ENCODE peak calls at places on chromosomes 5 and 9, in eight cellular contexts. M, I, R, V, T, J, X and K are unnamed samples.

GRCh38 chr9:34562136-34562745 is 27.3 kb downstream of the CNTFR start:
- DNase-seq in M (no peak), J (no peak), T (no peak), R (no peak), I (no peak), V (no peak), X (no peak), K (peak)

GRCh38 chr5:40914835-40915234 is 5.5 kb downstream of the C7 start:
- DNase-seq in I (no peak), V (no peak), R (no peak), M (peak), T (no peak), J (peak), X (no peak), K (no peak)

GRCh38 chr5:132059696-132060500 is 557 bp upstream of the IL3 start:
- DNase-seq in I (no peak), X (peak), J (no peak), R (no peak), V (no peak), T (peak), M (no peak), K (no peak)

GRCh38 chr9:138052635-138053320 is 175.2 kb downstream of the CACNA1B start:
- DNase-seq in X (no peak), V (no peak), J (no peak), R (no peak), I (no peak), M (no peak), T (no peak), K (no peak)

GRCh38 chr5:124365491-124365890 is 380.9 kb downstream of the ZNF608 start:
- DNase-seq in I (no peak), R (no peak), M (no peak), T (no peak), V (no peak), X (no peak), J (no peak), K (no peak)

GRCh38 chr5:32713396-32714381 is 2.6 kb downstream of the NPR3 start:
- DNase-seq in R (no peak), M (peak), I (peak), J (no peak), V (peak), T (no peak), X (peak), K (peak)

GRCh38 chr5:37836173-37837100 is 3.4 kb downstream of the GDNF start:
- DNase-seq in J (no peak), M (peak), X (no peak), R (no peak), T (peak), I (no peak), V (no peak), K (peak)

GRCh38 chr9:8486095-8486494 is 686.5 kb upstream of the DMAC1 start:
- DNase-seq in M (no peak), R (no peak), J (peak), X (no peak), I (no peak), T (peak), V (peak), K (no peak)

GRCh38 chr9:129282308-129283211 is 104.5 kb upstream of the IER5L start:
- DNase-seq in V (no peak), M (no peak), J (no peak), T (peak), R (no peak), I (no peak), X (peak), K (peak)

GRCh38 chr9:90086076-90086475 is 481.3 kb downstream of the GADD45G start:
- DNase-seq in I (no peak), V (peak), R (no peak), J (no peak), T (no peak), M (no peak), X (peak), K (peak)

GRCh38 chr5:14265574-14265973 is 122.4 kb downstream of the TRIO start:
- DNase-seq in I (no peak), M (peak), R (no peak), V (no peak), J (peak), X (no peak), T (no peak), K (no peak)

GRCh38 chr5:40972434-40972833 is 63.1 kb downstream of the C7 start:
- DNase-seq in M (no peak), I (no peak), X (no peak), T (no peak), V (no peak), J (no peak), R (no peak), K (no peak)

GRCh38 chr9:112503170-112503569 is 16.5 kb downstream of the KIAA1958 start:
- DNase-seq in V (no peak), J (no peak), R (no peak), T (no peak), M (no peak), I (no peak), X (peak), K (no peak)

GRCh38 chr5:153818626-153819025 is 220.1 kb downstream of the FAM114A2 start:
- DNase-seq in M (no peak), I (no peak), T (no peak), X (no peak), J (no peak), R (no peak), V (no peak), K (no peak)

GRCh38 chr5:60223342-60223741 is 329.8 kb upstream of the PDE4D start:
- DNase-seq in J (no peak), M (no peak), R (no peak), V (no peak), I (no peak), X (no peak), T (no peak), K (no peak)

GRCh38 chr5:145805819-145806218 is 29.3 kb downstream of the PRELID2 start:
- DNase-seq in T (no peak), R (no peak), X (no peak), V (no peak), I (no peak), J (no peak), M (peak), K (no peak)

GRCh38 chr5:54742417-54742889 is 224.9 kb downstream of the SNX18 start:
- DNase-seq in V (peak), T (no peak), M (peak), I (no peak), J (no peak), X (no peak), R (no peak), K (no peak)

GRCh38 chr9:95552814-95553546 is 36.2 kb upstream of the PTCH1 start:
- DNase-seq in I (no peak), J (no peak), T (peak), X (no peak), V (peak), M (no peak), R (no peak), K (no peak)

GRCh38 chr9:27181381-27181780 is 72.4 kb downstream of the TEK start:
- DNase-seq in X (no peak), R (no peak), M (peak), I (no peak), J (peak), V (no peak), T (no peak), K (no peak)

GRCh38 chr9:706606-707451 is 134.7 kb upstream of the DMRT1 start:
- DNase-seq in R (peak), M (peak), I (peak), J (no peak), V (peak), T (peak), X (peak), K (peak)

GRCh38 chr5:79824444-79824843 is 134.8 kb downstream of the CMYA5 start:
- DNase-seq in J (no peak), T (no peak), R (no peak), V (no peak), X (no peak), I (no peak), M (no peak), K (no peak)

GRCh38 chr5:177491429-177491945 is 5.9 kb downstream of the PDLIM7 start:
- DNase-seq in M (no peak), T (peak), V (no peak), I (peak), R (peak), J (no peak), X (no peak), K (peak)

GRCh38 chr5:156475831-156476551 is 149.0 kb downstream of the SGCD start:
- DNase-seq in M (peak), X (no peak), J (peak), I (no peak), V (peak), R (no peak), T (peak), K (no peak)

GRCh38 chr9:14616188-14616982 is 76.8 kb downstream of the ZDHHC21 start:
- DNase-seq in M (peak), V (no peak), T (no peak), X (no peak), I (no peak), J (peak), R (no peak), K (peak)

GRCh38 chr9:80707120-80707519 is 982.2 kb downstream of the TLE1 start:
- DNase-seq in I (no peak), M (peak), T (no peak), R (no peak), V (no peak), J (peak), X (no peak), K (no peak)

GRCh38 chr9:71762900-71763653 is 5.2 kb downstream of the CEMIP2 start:
- DNase-seq in R (no peak), T (no peak), X (no peak), I (no peak), V (no peak), J (no peak), M (peak), K (no peak)

GRCh38 chr5:61311056-61311455 is 21.0 kb upstream of the ZSWIM6 start:
- DNase-seq in J (no peak), M (no peak), T (no peak), I (no peak), R (no peak), X (no peak), V (no peak), K (no peak)

GRCh38 chr5:143495823-143496275 is 92.4 kb upstream of the NR3C1 start:
- DNase-seq in J (peak), I (no peak), V (peak), T (no peak), M (peak), X (no peak), R (no peak), K (no peak)

GRCh38 chr9:87107072-87107471 is 159.8 kb upstream of the GAS1 start:
- DNase-seq in I (no peak), R (no peak), X (no peak), T (no peak), V (no peak), M (peak), J (no peak), K (no peak)

GRCh38 chr9:124101593-124101992 is 90.0 kb downstream of the LHX2 start:
- DNase-seq in I (no peak), V (no peak), X (no peak), R (no peak), T (no peak), M (no peak), J (no peak), K (no peak)

GRCh38 chr5:122584411-122585110 is 190.3 kb upstream of the SNX2 start:
- DNase-seq in I (no peak), J (no peak), R (no peak), X (no peak), M (peak), T (no peak), V (no peak), K (no peak)

GRCh38 chr5:141343242-141343952 is at the start of gene PCDHGA3:
- DNase-seq in X (no peak), I (no peak), T (no peak), M (peak), R (no peak), V (peak), J (peak), K (no peak)

GRCh38 chr5:90640484-90641059 is 82.0 kb downstream of the ADGRV1 start:
- DNase-seq in I (peak), J (peak), V (no peak), T (no peak), R (no peak), M (no peak), X (no peak), K (peak)

GRCh38 chr9:4422495-4422894 is 67.8 kb upstream of the SLC1A1 start:
- DNase-seq in R (peak), J (no peak), V (no peak), I (no peak), T (no peak), M (no peak), X (no peak), K (no peak)

GRCh38 chr5:176543428-176544182 is 5.5 kb upstream of the CDHR2 start:
- DNase-seq in V (peak), J (no peak), R (peak), X (peak), M (no peak), I (peak), T (peak), K (peak)

GRCh38 chr5:154755361-154756202 is at the start of gene LARP1:
- DNase-seq in M (peak), V (peak), R (peak), T (peak), I (peak), X (peak), J (no peak), K (peak)

GRCh38 chr5:150436141-150436680 is 13.3 kb downstream of the RPS14 start:
- DNase-seq in T (peak), I (peak), X (peak), J (peak), M (peak), V (peak), R (peak), K (peak)

GRCh38 chr9:32928145-32928763 is 73.2 kb downstream of the APTX start:
- DNase-seq in M (peak), X (no peak), V (no peak), T (no peak), J (no peak), I (no peak), R (no peak), K (no peak)

DNA sequence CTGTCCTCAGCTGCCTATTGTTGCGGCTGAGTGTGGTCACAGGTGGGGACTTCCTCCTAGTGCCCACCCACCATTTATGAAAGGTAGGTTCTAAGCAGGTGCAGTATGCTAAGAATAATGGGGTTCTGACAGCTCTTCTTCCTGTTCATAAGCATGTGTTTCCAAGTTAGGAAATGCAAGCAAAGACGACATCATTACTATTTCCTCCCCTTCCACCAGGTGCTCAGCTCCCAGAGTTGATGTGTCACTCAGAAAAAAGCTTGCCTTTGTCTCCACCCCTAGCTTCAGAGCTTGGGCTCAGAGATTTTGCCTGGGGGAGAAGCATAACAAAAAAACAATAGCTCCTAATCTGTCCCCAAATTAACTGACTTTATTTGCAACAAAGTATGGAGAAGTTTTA is 1076.7 kb downstream of the NR2F1-AS1 start:
- DNase-seq in X (no peak), T (no peak), M (peak), J (no peak), V (no peak), I (no peak), R (no peak), K (no peak)
- TF ChIP-seq CTCF in X (no peak), T (no peak), M (no peak), J (no peak), V (no peak), I (no peak), R (no peak), K (no peak)

GRCh38 chr5:52964138-52964537 is 25.0 kb upstream of the ITGA2 start:
- DNase-seq in V (no peak), J (no peak), I (no peak), M (peak), T (no peak), R (no peak), X (no peak), K (no peak)
- TF ChIP-seq CTCF in V (no peak), J (no peak), I (no peak), M (peak), T (no peak), R (no peak), X (no peak), K (no peak)

GRCh38 chr5:94111209-94112004 is 370.0 kb upstream of the POU5F2 start:
- DNase-seq in M (peak), R (peak), X (peak), J (peak), T (peak), I (peak), V (peak), K (peak)
- TF ChIP-seq CTCF in M (peak), R (no peak), X (peak), J (peak), T (no peak), I (peak), V (peak), K (no peak)

DNA sequence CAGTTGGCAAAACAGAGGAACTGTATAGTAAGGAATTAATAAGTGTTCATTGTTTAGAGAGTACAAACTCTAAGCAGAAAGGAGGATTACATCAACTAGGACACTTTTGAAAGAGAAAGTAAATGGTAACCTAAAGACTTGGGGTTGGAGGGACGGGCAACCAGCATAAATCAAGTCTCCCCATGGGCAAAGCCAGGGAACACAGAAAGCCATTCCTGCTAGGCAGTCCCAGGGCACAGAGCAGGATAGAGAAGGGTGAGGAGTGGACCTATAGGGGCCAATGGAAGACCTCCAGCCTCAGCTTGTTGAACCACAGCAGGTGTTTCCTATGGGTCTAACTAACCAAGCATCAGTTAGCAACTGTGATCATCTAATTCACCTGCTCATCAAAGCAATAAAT is 9.2 kb upstream of the ERAP1 start:
- DNase-seq in R (no peak), J (no peak), I (no peak), M (no peak), X (no peak), T (no peak), V (no peak), K (no peak)
- TF ChIP-seq CTCF in R (no peak), J (no peak), I (no peak), M (no peak), X (no peak), T (no peak), V (no peak), K (no peak)

DNA sequence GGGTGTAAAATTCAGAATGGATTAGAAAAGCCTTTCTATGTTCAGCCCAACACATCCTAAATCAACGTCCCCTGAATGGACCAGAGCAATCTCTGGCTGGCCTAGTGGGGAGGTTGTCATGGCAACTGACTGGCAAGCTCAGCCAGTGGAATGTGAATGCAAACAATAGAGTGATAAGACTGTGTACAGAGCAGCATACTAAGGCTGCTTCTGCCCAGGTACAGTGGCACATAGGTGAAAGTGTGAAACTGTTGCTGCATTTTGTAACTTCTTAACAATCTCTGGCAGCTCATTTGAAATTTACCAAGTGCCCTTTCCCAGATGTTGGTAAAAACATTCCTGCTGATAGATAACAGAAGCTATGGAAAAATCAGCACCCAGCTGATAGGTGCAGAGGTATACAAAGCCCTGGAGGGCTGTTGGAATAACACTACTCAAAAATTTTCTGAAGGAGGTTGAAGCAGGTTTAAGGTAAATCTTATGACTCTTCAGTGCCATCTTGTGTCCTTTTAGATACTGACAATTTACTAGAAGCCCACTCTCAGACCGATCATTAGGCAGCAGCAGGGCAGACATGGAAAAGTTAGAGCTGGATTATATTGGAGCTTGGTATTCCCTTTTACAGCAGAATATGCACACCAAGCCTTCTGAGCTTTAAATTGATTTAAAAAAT is 267.3 kb downstream of the RAB3C start:
- DNase-seq in I (peak), R (peak), J (peak), X (peak), V (no peak), M (peak), T (no peak), K (peak)
- TF ChIP-seq CTCF in I (peak), R (peak), J (peak), X (peak), V (peak), M (peak), T (peak), K (peak)

DNA sequence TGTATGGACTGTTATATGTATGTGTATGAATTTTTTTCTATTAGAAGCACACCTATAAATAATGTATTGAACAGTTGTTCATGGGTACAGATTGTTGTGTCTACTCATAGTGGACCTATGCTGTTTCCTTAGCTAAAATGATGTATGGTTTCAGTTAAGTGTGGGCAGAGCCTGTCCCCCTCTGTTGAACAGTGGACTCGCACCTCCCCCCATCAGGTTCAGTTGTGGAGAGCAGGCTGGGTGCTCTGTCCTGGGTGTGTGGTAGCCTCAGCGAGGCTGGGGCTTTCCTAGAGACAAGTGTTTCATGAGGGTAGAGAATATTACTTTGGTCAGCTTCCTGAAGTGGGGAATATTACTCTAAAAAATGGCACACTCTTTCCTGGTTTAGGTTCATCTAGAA is 47.4 kb upstream of the LRRTM2 start:
- DNase-seq in M (no peak), T (no peak), R (no peak), V (no peak), J (no peak), X (no peak), I (no peak), K (peak)
- TF ChIP-seq CTCF in M (no peak), T (no peak), R (no peak), V (no peak), J (no peak), X (no peak), I (no peak), K (peak)